ENCODE peak calls at places on chromosomes 5 and 9, in eight cellular contexts. G is thyroid gland; E is tibial nerve; K is activated naive CD4-positive, alpha-beta T cell; S is foreskin fibroblast; N is kidney tubule cell; B is NCI-H187; J is NCI-H1105 treated with DMSO at 0.1 percent for 48 hours. C is an unnamed sample.

GRCh38 chr5:9094582-9094981 is 451.3 kb downstream of the SEMA5A start:
- DNase-seq in S (peak; percentile 73), B (no peak), K (no peak), N (no peak), G (no peak), E (no peak), J (no peak), C (no peak)

GRCh38 chr9:98929866-98930265 is 13.8 kb upstream of the COL15A1 start:
- DNase-seq in K (no peak), J (no peak), S (peak; percentile 46), G (no peak), B (no peak), E (no peak), N (no peak), C (no peak)

GRCh38 chr5:116795189-116795588 is 220.6 kb upstream of the SEMA6A start:
- DNase-seq in B (no peak), K (no peak), G (no peak), N (no peak), S (no peak), J (no peak), E (no peak), C (no peak)

GRCh38 chr5:132437604-132438275 is 52.8 kb downstream of the IRF1 start:
- DNase-seq in S (peak; percentile 91), G (peak; percentile 79), E (peak; percentile 67), J (no peak), N (peak; percentile 92), B (no peak), K (no peak), C (no peak)

GRCh38 chr5:112863549-112863948 is 2.5 kb downstream of the SRP19 start:
- DNase-seq in E (no peak), G (peak; percentile 93), B (no peak), N (peak; percentile 14), K (no peak), S (no peak), J (no peak), C (no peak)

GRCh38 chr9:134419684-134420076 is 93.4 kb downstream of the RXRA start:
- DNase-seq in E (no peak), G (no peak), N (no peak), B (no peak), J (no peak), S (no peak), K (no peak), C (peak; percentile 54)

GRCh38 chr5:15929616-15930303 is 249.8 kb downstream of the MARCHF11 start:
- DNase-seq in J (no peak), K (no peak), B (no peak), E (no peak), G (no peak), N (no peak), S (peak; percentile 88), C (no peak)

GRCh38 chr9:98367371-98367900 is 112.0 kb upstream of the TBC1D2 start:
- DNase-seq in J (no peak), B (no peak), N (no peak), K (no peak), S (no peak), E (no peak), G (no peak), C (no peak)

GRCh38 chr9:121767176-121767769 is 115.8 kb downstream of the DAB2IP start:
- DNase-seq in E (no peak), J (no peak), B (no peak), G (no peak), N (no peak), S (peak; percentile 29), K (no peak), C (no peak)

GRCh38 chr5:63262191-63262981 is 683.8 kb downstream of the LRRC70 start:
- DNase-seq in B (no peak), N (peak; percentile 81), J (peak; percentile 4), G (no peak), E (no peak), S (peak; percentile 76), K (no peak), C (no peak)

GRCh38 chr9:69090140-69090750 is 54.7 kb downstream of the FXN start:
- DNase-seq in S (no peak), K (no peak), E (no peak), J (no peak), N (no peak), B (no peak), G (no peak), C (no peak)

GRCh38 chr9:75889577-75889976 is 896 bp upstream of the PCSK5 start:
- DNase-seq in N (no peak), K (no peak), S (no peak), J (no peak), G (peak; percentile 23), B (no peak), E (no peak), C (peak; percentile 16)

GRCh38 chr5:120240716-120241115 is 223.4 kb upstream of the PRR16 start:
- DNase-seq in G (no peak), B (no peak), E (no peak), S (no peak), K (no peak), N (no peak), J (no peak), C (no peak)

GRCh38 chr9:114282926-114283325 is 40.0 kb upstream of the ORM1 start:
- DNase-seq in S (peak; percentile 96), E (no peak), G (no peak), B (no peak), J (no peak), N (no peak), K (no peak), C (peak; percentile 32)

GRCh38 chr5:8686707-8687106 is 817.8 kb downstream of the MTRR start:
- DNase-seq in J (no peak), S (peak; percentile 68), G (no peak), B (no peak), K (no peak), N (peak; percentile 54), E (no peak), C (no peak)

GRCh38 chr5:58759745-58760144 is 176.9 kb downstream of the RAB3C start:
- DNase-seq in E (no peak), K (no peak), N (peak; percentile 8), S (no peak), B (no peak), G (no peak), J (no peak), C (peak; percentile 5)

GRCh38 chr9:69058101-69058500 is 22.5 kb downstream of the FXN start:
- DNase-seq in G (peak; percentile 31), K (no peak), N (no peak), J (no peak), E (no peak), B (no peak), S (no peak), C (no peak)

GRCh38 chr9:79800578-79800977 is 228.8 kb downstream of the TLE4 start:
- DNase-seq in J (no peak), B (no peak), E (no peak), K (no peak), S (peak; percentile 55), N (no peak), G (no peak), C (no peak)

GRCh38 chr9:93552923-93553322 is 23.5 kb upstream of the PHF2 start:
- DNase-seq in N (no peak), J (no peak), K (no peak), S (no peak), B (no peak), E (no peak), G (no peak), C (no peak)

GRCh38 chr9:115650768-115651167 is 502.8 kb upstream of the PAPPA start:
- DNase-seq in J (no peak), E (no peak), S (peak; percentile 90), G (no peak), B (no peak), K (no peak), N (peak; percentile 80), C (no peak)

GRCh38 chr5:135133181-135133580 is 99.2 kb upstream of the PITX1 start:
- DNase-seq in E (no peak), B (no peak), G (no peak), S (no peak), N (no peak), J (no peak), K (no peak), C (no peak)

GRCh38 chr5:84688566-84688965 is 303.9 kb upstream of the EDIL3 start:
- DNase-seq in S (peak; percentile 2), J (peak; percentile 21), E (no peak), G (no peak), B (no peak), N (no peak), K (no peak), C (no peak)

GRCh38 chr5:80905405-80905804 is 54.8 kb upstream of the RASGRF2 start:
- DNase-seq in N (no peak), S (peak; percentile 14), J (no peak), B (no peak), G (no peak), E (no peak), K (no peak), C (no peak)

GRCh38 chr5:165579911-165580310 is 2074.5 kb downstream of the MAT2B start:
- DNase-seq in E (no peak), S (no peak), N (peak; percentile 9), G (no peak), J (no peak), B (no peak), K (no peak), C (no peak)